ENCODE peak calls at places on chromosome 21, in ten cellular contexts. I is neural progenitor cell; M is IMR-90; O is lung; G is left lung; J is CD4-positive, CD25-positive, alpha-beta regulatory T cell; S is fibroblast of lung; D is ovary; A is ascending aorta; F is lower lobe of right lung. R is an unnamed sample. For H3K4me1, the result is how much of the 10 kb centered on the place peaks cover.

GRCh38 chr21:15441060-15441493 is 288.7 kb upstream of the USP25 start:
- DNase-seq in I (peak), M (no peak), O (no peak), G (no peak), J (no peak), S (no peak), D (no peak), A (no peak), F (no peak), R (no peak)

GRCh38 chr21:17467392-17467791 is 45.5 kb upstream of the CXADR start:
- DNase-seq in I (no peak), M (no peak), O (no peak), G (no peak), J (no peak), S (peak), D (no peak), A (no peak), F (no peak), R (no peak)

GRCh38 chr21:25292396-25292795 is 314.9 kb downstream of the MRPL39 start:
- DNase-seq in I (peak), M (no peak), O (no peak), G (no peak), J (no peak), S (no peak), D (no peak), A (no peak), F (no peak), R (no peak)

GRCh38 chr21:38236232-38236631 is 20.6 kb upstream of the KCNJ15 start:
- DNase-seq in I (no peak), M (no peak), O (no peak), G (no peak), J (no peak), S (no peak), D (no peak), A (no peak), F (no peak), R (no peak)

GRCh38 chr21:38956791-38957571 is 151.3 kb downstream of the ETS2 start:
- DNase-seq in I (no peak), M (peak), O (no peak), G (peak), J (no peak), S (no peak), D (no peak), A (no peak), F (peak), R (no peak)

GRCh38 chr21:25461730-25462129 is 145.6 kb downstream of the MRPL39 start:
- DNase-seq in I (no peak), M (peak), O (no peak), G (no peak), J (no peak), S (no peak), D (no peak), A (no peak), F (no peak), R (no peak)

GRCh38 chr21:33059319-33059894 is 10.5 kb upstream of the OLIG1 start:
- DNase-seq in I (no peak), M (no peak), O (peak), G (peak), J (no peak), S (no peak), D (no peak), A (no peak), F (no peak), R (no peak)

GRCh38 chr21:19120591-19120990 is 717.0 kb upstream of the TMPRSS15 start:
- DNase-seq in I (no peak), M (no peak), O (no peak), G (no peak), J (no peak), S (no peak), D (no peak), A (no peak), F (no peak), R (no peak)

GRCh38 chr21:38506606-38507331 is 8.5 kb upstream of the ERG start:
- DNase-seq in I (peak), M (no peak), O (no peak), G (no peak), J (no peak), S (no peak), D (no peak), A (no peak), F (no peak), R (no peak)

GRCh38 chr21:31886896-31887595 is 14.2 kb downstream of the HUNK start:
- DNase-seq in I (no peak), M (no peak), O (no peak), G (no peak), J (no peak), S (peak), D (no peak), A (no peak), F (no peak), R (no peak)

GRCh38 chr21:35940074-35940927 is 120.0 kb downstream of the SETD4 start:
- DNase-seq in I (peak), M (peak), O (peak), G (peak), J (no peak), S (peak), D (peak), A (peak), F (no peak), R (no peak)

GRCh38 chr21:38661296-38662223 is 144.2 kb upstream of the ETS2 start:
- DNase-seq in I (peak), M (peak), O (no peak), G (peak), J (no peak), S (peak), D (peak), A (peak), F (peak), R (no peak)

GRCh38 chr21:45636459-45636858 is 7.1 kb upstream of the PCBP3 start:
- DNase-seq in I (no peak), M (no peak), O (no peak), G (no peak), J (no peak), S (no peak), D (no peak), A (no peak), F (no peak), R (no peak)

GRCh38 chr21:45637883-45638282 is 5.6 kb upstream of the PCBP3 start:
- DNase-seq in I (no peak), M (no peak), O (no peak), G (no peak), J (no peak), S (no peak), D (no peak), A (no peak), F (no peak), R (no peak)

GRCh38 chr21:45636921-45637646 is 6.4 kb upstream of the PCBP3 start:
- DNase-seq in I (no peak), M (no peak), O (no peak), G (no peak), J (no peak), S (no peak), D (no peak), A (no peak), F (no peak), R (no peak)

GRCh38 chr21:45634511-45635183 is 8.9 kb upstream of the PCBP3 start:
- DNase-seq in I (no peak), M (peak), O (no peak), G (no peak), J (no peak), S (no peak), D (no peak), A (no peak), F (no peak), R (no peak)

DNA sequence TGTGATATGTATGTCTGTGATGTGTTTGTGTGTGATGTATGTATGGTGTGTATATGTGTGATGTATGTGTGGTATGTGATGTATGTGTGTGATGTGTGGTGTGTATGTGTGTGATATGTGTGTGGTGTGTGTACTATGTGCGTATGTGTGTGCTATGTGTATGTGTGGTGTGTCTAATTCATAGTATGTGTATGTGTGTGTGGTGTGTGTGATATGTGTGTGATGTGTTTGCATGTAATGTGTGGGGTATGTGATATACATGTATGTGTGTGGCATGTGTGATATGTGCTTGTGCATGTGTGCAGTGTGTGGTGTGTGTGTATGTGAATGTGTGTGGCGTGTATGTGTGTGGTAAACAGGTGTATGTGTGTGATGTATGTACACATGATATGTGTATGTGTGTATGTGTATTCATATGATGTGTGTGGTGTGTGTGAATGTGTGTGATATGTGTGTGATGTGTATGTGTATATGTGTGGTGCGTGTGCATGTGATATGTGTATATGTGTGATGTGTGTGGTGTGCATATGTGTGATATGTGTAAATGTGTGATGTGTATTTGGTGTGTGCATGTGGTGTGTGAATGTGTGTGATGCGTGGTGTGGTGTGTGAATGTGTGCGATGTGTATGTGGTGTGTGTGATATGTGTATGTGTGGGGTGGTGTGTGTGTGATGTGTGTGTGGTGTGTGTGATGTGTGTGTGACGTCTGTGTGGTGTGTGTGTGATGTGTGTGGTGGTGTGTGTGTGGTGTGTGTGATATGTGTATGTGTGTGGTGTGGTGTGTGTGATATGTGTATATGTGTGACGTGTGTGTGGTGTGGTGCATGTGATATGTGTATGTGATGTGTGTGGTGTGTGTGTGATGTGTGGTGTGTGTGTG is 8.0 kb upstream of the PCBP3 start:
- DNase-seq in I (no peak), M (no peak), O (no peak), G (no peak), J (no peak), S (no peak), D (no peak), A (no peak), F (no peak), R (no peak)
- H3K4me1 ChIP-seq in I (under half), M (under half), O (under half), G (under half), J (under half), S (under half), D (under half), A (under half), F (under half), R (under half)

GRCh38 chr21:37202221-37202805 is 64.8 kb downstream of the VPS26C start:
- DNase-seq in I (no peak), M (no peak), O (no peak), G (no peak), J (no peak), S (no peak), D (no peak), A (no peak), F (no peak), R (no peak)

GRCh38 chr21:37195649-37196048 is 71.5 kb downstream of the VPS26C start:
- DNase-seq in I (no peak), M (no peak), O (no peak), G (no peak), J (no peak), S (no peak), D (no peak), A (no peak), F (no peak), R (no peak)

GRCh38 chr21:37200641-37201480 is 66.3 kb downstream of the VPS26C start:
- DNase-seq in I (no peak), M (no peak), O (no peak), G (no peak), J (no peak), S (no peak), D (no peak), A (no peak), F (no peak), R (no peak)

GRCh38 chr21:37196847-37197246 is 70.3 kb downstream of the VPS26C start:
- DNase-seq in I (no peak), M (no peak), O (no peak), G (no peak), J (no peak), S (no peak), D (no peak), A (no peak), F (no peak), R (no peak)

DNA sequence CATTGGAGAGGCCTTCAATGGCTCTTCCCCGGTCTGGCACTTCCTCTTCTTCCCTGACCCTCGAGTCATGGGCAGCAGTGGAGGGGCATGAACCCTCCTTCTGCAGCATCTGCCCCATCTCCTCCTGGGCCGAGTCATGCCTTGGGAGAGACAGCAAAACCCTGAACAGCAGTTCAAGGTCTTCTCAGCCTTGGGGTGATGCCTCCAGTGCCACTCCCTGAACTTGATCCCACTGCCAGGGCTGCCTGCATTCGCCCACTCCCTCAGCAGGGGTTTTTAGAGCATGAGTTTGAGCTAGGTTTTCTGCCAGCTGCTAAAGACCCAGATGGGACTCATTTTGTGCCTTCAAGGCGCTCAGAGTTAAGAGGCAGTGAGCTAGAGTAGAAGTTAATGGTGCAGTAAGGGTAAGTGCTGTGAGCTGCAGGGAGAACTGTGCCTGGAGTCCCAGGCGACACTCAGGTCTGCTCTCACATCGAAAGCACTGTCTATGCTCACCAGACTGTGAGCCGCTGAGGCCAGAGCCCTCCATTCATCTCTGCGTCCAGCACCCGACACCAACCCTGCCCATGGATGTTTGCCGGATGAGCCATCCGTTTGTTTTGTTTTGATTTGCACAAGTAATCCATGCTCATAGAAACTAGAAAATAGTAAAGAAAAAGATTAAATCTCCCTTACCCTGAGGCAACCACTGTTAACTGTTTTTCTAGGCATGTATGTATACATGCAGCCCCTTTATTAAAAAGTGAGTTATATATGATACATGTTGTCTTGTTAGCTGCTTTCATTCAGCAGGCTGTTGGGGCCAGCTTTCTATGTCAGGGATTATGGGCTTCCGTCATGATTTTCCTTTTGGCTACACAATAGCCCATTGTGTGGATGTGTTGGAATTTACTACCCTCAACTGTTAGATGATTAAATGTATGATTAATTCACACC is 67.9 kb downstream of the VPS26C start:
- DNase-seq in I (no peak), M (peak), O (no peak), G (no peak), J (no peak), S (peak), D (no peak), A (no peak), F (no peak), R (no peak)
- H3K4me3 ChIP-seq in I (no peak), M (no peak), O (no peak), G (no peak), J (no peak), S (no peak), D (no peak), A (no peak), F (no peak), R (no peak)

GRCh38 chr21:42330380-42331336 is 15.4 kb upstream of the TFF3 start:
- DNase-seq in I (no peak), M (no peak), O (no peak), G (no peak), J (no peak), S (no peak), D (no peak), A (no peak), F (no peak), R (no peak)
- H3K4me1 ChIP-seq in I (under half), M (under half), O (under half), G (under half), J (under half), S (under half), D (under half), A (under half), F (under half), R (under half)

GRCh38 chr21:42063206-42063577 is 7.9 kb upstream of the UMODL1 start:
- DNase-seq in I (no peak), M (no peak), O (peak), G (no peak), J (no peak), S (no peak), D (no peak), A (no peak), F (peak), R (no peak)
- H3K4me3 ChIP-seq in I (no peak), M (no peak), O (no peak), G (no peak), J (peak), S (no peak), D (no peak), A (no peak), F (peak), R (peak)

GRCh38 chr21:44437371-44437695 is 18.0 kb upstream of the LRRC3 start:
- DNase-seq in I (no peak), M (no peak), O (no peak), G (no peak), J (no peak), S (no peak), D (no peak), A (no peak), F (no peak), R (no peak)
- H3K4me1 ChIP-seq in I (under half), M (under half), O (under half), G (under half), J (under half), S (under half), D (under half), A (under half), F (under half), R (under half)

GRCh38 chr21:37008705-37009104 is 2.2 kb downstream of the RIPPLY3 start:
- DNase-seq in I (peak), M (no peak), O (no peak), G (peak), J (no peak), S (no peak), D (no peak), A (no peak), F (no peak), R (no peak)

GRCh38 chr21:37009740-37010341 is 3.3 kb downstream of the RIPPLY3 start:
- DNase-seq in I (peak), M (peak), O (peak), G (peak), J (peak), S (peak), D (peak), A (peak), F (peak), R (peak)

GRCh38 chr21:37006243-37006520 is 320 bp upstream of the RIPPLY3 start:
- DNase-seq in I (no peak), M (no peak), O (no peak), G (no peak), J (no peak), S (no peak), D (no peak), A (no peak), F (no peak), R (peak)

GRCh38 chr21:37006521-37007291 is at the start of gene RIPPLY3:
- DNase-seq in I (peak), M (no peak), O (no peak), G (no peak), J (no peak), S (no peak), D (no peak), A (no peak), F (no peak), R (no peak)

GRCh38 chr21:37005548-37006242 is 807 bp upstream of the RIPPLY3 start:
- DNase-seq in I (peak), M (no peak), O (no peak), G (no peak), J (no peak), S (no peak), D (no peak), A (no peak), F (no peak), R (no peak)
- H3K4me3 ChIP-seq in I (peak), M (peak), O (no peak), G (peak), J (no peak), S (no peak), D (no peak), A (peak), F (peak), R (no peak)

GRCh38 chr21:28614816-28615215 is 377.9 kb downstream of the LTN1 start:
- DNase-seq in I (no peak), M (no peak), O (no peak), G (no peak), J (no peak), S (no peak), D (no peak), A (no peak), F (no peak), R (no peak)

GRCh38 chr21:28617300-28617699 is 375.4 kb downstream of the LTN1 start:
- DNase-seq in I (no peak), M (no peak), O (no peak), G (no peak), J (no peak), S (no peak), D (no peak), A (no peak), F (no peak), R (no peak)

GRCh38 chr21:28615276-28615675 is 377.4 kb downstream of the LTN1 start:
- DNase-seq in I (peak), M (peak), O (no peak), G (no peak), J (no peak), S (peak), D (no peak), A (no peak), F (no peak), R (no peak)
- H3K4me1 ChIP-seq in I (under half), M (under half), O (under half), G (under half), J (under half), S (under half), D (under half), A (under half), F (under half), R (under half)

GRCh38 chr21:34670220-34670961 is 1.6 kb downstream of the CLIC6 start:
- DNase-seq in I (peak), M (no peak), O (no peak), G (peak), J (no peak), S (peak), D (no peak), A (no peak), F (no peak), R (no peak)
- H3K4me3 ChIP-seq in I (peak), M (peak), O (peak), G (peak), J (no peak), S (peak), D (peak), A (peak), F (peak), R (no peak)

DNA sequence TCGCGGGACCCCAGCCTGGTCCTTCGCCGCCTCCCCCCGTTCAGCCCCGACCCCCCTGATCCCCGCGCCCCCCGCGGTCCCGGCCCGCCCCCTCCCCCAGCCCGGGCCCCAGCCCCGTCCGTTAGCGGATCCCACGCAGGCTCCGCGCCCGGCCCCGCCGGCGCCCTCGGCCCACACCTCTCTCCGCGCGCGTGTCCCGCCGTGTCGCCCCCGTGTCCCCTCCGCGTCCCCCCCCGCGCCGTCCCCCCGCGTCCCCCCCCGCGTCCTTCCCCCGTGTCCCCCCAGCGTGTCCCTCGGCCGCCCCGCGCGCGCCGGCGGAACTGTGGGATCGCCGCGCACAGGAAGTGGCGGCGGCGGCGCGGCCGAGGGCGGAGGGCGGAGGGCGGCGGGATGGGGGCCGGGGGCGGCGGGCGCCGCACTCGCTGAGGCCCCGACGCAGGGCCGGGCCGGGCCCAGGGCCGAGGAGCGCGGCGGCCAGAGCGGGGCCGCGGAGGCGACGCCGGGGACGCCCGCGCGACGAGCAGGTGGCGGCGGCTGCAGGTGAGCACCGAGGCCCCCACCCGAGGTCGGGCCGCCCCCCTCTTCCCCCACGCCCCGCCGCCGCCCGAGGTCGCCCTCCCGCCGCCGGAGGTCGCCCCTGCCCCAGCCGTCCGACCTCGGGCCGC is at the start of gene AGPAT3:
- DNase-seq in I (peak), M (no peak), O (no peak), G (no peak), J (peak), S (no peak), D (no peak), A (no peak), F (no peak), R (peak)
- H3K4me1 ChIP-seq in I (under half), M (under half), O (under half), G (under half), J (under half), S (under half), D (under half), A (under half), F (under half), R (under half)

R was measured in CD4-positive, alpha-beta memory T cell.